ENCODE peak calls at places on chromosomes 12 and 14, in eight cellular contexts. Y is fibroblast of the conjunctiva; U is RWPE1; S is right cardiac atrium; R is activated CD8-positive, alpha-beta T cell treated with anti-CD3 and anti-CD28 coated beads for 36 hours; A is cardiac fibroblast; F is activated CD4-positive, alpha-beta T cell treated with anti-CD3 and anti-CD28 coated beads, Interleukin-2, amount 10 ng/mL, durations not matched to agents 24 days and 14 days; V is DMS153. N is an unnamed sample.

GRCh38 chr12:68975811-68976210 is 42.8 kb upstream of the CPM start:
- DNase-seq in Y (no peak), U (no peak), S (no peak), R (no peak), A (no peak), F (no peak), V (no peak), N (no peak)

GRCh38 chr12:55842681-55843429 is at the start of gene MMP19:
- DNase-seq in Y (peak; percentile 74), U (peak; percentile 68), S (no peak), R (no peak), A (peak; percentile 89), F (no peak), V (no peak), N (peak; percentile 73)

GRCh38 chr12:127820846-127821245 is 446.1 kb upstream of the TMEM132C start:
- DNase-seq in Y (no peak), U (no peak), S (no peak), R (no peak), A (no peak), F (no peak), V (no peak), N (no peak)

GRCh38 chr12:2248087-2248900 is 195.5 kb downstream of the CACNA1C start:
- DNase-seq in Y (no peak), U (no peak), S (no peak), R (no peak), A (peak; percentile 25), F (no peak), V (no peak), N (no peak)

GRCh38 chr12:7190268-7191055 is 976 bp downstream of the PEX5 start:
- DNase-seq in Y (no peak), U (peak; percentile 10), S (peak; percentile 77), R (peak; percentile 21), A (peak; percentile 35), F (peak; percentile 71), V (no peak), N (peak; percentile 33)

GRCh38 chr14:61145903-61146411 is 135.2 kb downstream of the TMEM30B start:
- DNase-seq in Y (peak; percentile 77), U (no peak), S (no peak), R (no peak), A (peak; percentile 69), F (no peak), V (no peak), N (peak; percentile 67)

GRCh38 chr12:123519151-123520001 is 14.1 kb downstream of the RILPL1 start:
- DNase-seq in Y (no peak), U (peak; percentile 94), S (peak; percentile 80), R (peak; percentile 25), A (peak; percentile 58), F (no peak), V (no peak), N (peak; percentile 83)

GRCh38 chr12:92602476-92602875 is 100.3 kb upstream of the PLEKHG7 start:
- DNase-seq in Y (peak; percentile 51), U (peak; percentile 53), S (no peak), R (no peak), A (peak; percentile 99), F (no peak), V (no peak), N (peak; percentile 26)

GRCh38 chr12:78887008-78887407 is 22.4 kb downstream of the SYT1 start:
- DNase-seq in Y (peak; percentile 84), U (peak; percentile 24), S (no peak), R (no peak), A (peak; percentile 96), F (no peak), V (no peak), N (peak; percentile 3)

GRCh38 chr12:106839343-106839742 is 64.9 kb downstream of the RIC8B start:
- DNase-seq in Y (no peak), U (no peak), S (no peak), R (no peak), A (no peak), F (no peak), V (no peak), N (no peak)

GRCh38 chr12:10030446-10030845 is at the start of gene CLEC9A:
- DNase-seq in Y (no peak), U (no peak), S (no peak), R (no peak), A (no peak), F (no peak), V (no peak), N (no peak)

GRCh38 chr12:91367234-91367849 is 184.7 kb upstream of the DCN start:
- DNase-seq in Y (no peak), U (peak; percentile 17), S (no peak), R (no peak), A (peak; percentile 54), F (no peak), V (no peak), N (peak; percentile 45)